ENCODE peak calls at places on chromosomes 3 and 15, in five cellular contexts. W is posterior cingulate gyrus; K is activated T-cell treated with anti-CD3 and anti-CD28 coated beads, Interleukin-2, amount 50 U/mL, for 72 hours; G is activated CD4-positive, alpha-beta T cell treated with anti-CD3 and anti-CD28 coated beads, Interleukin-2, amount 10 ng/mL, durations not matched to agents 24 days and 14 days; U is GM04504. V is an unnamed sample.

GRCh38 chr3:101842245-101842934 is 6.9 kb upstream of the NFKBIZ start:
- DNase-seq in W (no peak), K (no peak), G (no peak), U (no peak), V (no peak)

GRCh38 chr3:39268554-39268910 is 11.3 kb downstream of the CX3CR1 start:
- DNase-seq in W (no peak), K (no peak), G (no peak), U (no peak), V (no peak)

GRCh38 chr3:110479676-110480075 is 591.9 kb upstream of the NECTIN3 start:
- DNase-seq in W (no peak), K (no peak), G (no peak), U (no peak), V (no peak)

GRCh38 chr3:148922467-148922866 is 57.4 kb downstream of the CPA3 start:
- DNase-seq in W (no peak), K (no peak), G (no peak), U (no peak), V (no peak)

GRCh38 chr3:179272385-179272784 is 21.5 kb upstream of the KCNMB3 start:
- DNase-seq in W (no peak), K (no peak), G (no peak), U (no peak), V (no peak)

GRCh38 chr3:5149306-5149880 is 27.3 kb downstream of the ARL8B start:
- DNase-seq in W (no peak), K (no peak), G (no peak), U (no peak), V (no peak)

GRCh38 chr15:40295297-40295696 is 12.4 kb upstream of the ANKRD63 start:
- DNase-seq in W (no peak), K (no peak), G (no peak), U (no peak), V (no peak)

GRCh38 chr3:147620906-147621305 is 211.7 kb downstream of the ZIC1 start:
- DNase-seq in W (no peak), K (no peak), G (no peak), U (no peak), V (no peak)

V was measured in stimulated activated naive CD8-positive, alpha-beta T cell treated with anti-CD3 and anti-CD28 coated beads, Interleukin-15, Interleukin-2, amounts not matched to agents 100 U/mL and 50 U/mL, for 24 hours.